ENCODE peak calls at places on chromosomes 5 and 9, in five cellular contexts. One of them, this sample, is unnamed.
A peak's percentile ranks its signal among the peaks of the same experiment; 100 is the strongest.

GRCh38 chr9:121765021-121765950 is 113.9 kb downstream of the DAB2IP start:
- DNase-seq in body of pancreas: peak; percentile 74
- DNase-seq in GM12878: no peak
- DNase-seq in heart left ventricle: peak; percentile 86
- DNase-seq in Peyer's patch: no peak
- DNase-seq in this sample: no peak

GRCh38 chr5:150261231-150261630 is 28.3 kb downstream of the CAMK2A start:
- DNase-seq in heart left ventricle: no peak
- DNase-seq in Peyer's patch: no peak
- DNase-seq in GM12878: no peak
- DNase-seq in body of pancreas: no peak
- DNase-seq in this sample: no peak

GRCh38 chr9:130985029-130985428 is 23.9 kb upstream of the LAMC3 start:
- DNase-seq in GM12878: no peak
- DNase-seq in Peyer's patch: no peak
- DNase-seq in heart left ventricle: no peak
- DNase-seq in body of pancreas: no peak
- DNase-seq in this sample: no peak

GRCh38 chr5:58940446-58940845 is 357.6 kb downstream of the RAB3C start:
- DNase-seq in GM12878: no peak
- DNase-seq in heart left ventricle: no peak
- DNase-seq in Peyer's patch: no peak
- DNase-seq in body of pancreas: peak; percentile 23
- DNase-seq in this sample: no peak

GRCh38 chr9:137318565-137318964 is 16.5 kb upstream of the NRARP start:
- DNase-seq in body of pancreas: no peak
- DNase-seq in heart left ventricle: no peak
- DNase-seq in Peyer's patch: peak; percentile 38
- DNase-seq in GM12878: no peak
- DNase-seq in this sample: peak; percentile 70

GRCh38 chr5:119721775-119722174 is 92.4 kb downstream of the FAM170A start:
- DNase-seq in heart left ventricle: no peak
- DNase-seq in GM12878: no peak
- DNase-seq in Peyer's patch: no peak
- DNase-seq in body of pancreas: no peak
- DNase-seq in this sample: no peak

GRCh38 chr5:170467000-170467707 is 36.7 kb upstream of the KCNIP1 start:
- DNase-seq in Peyer's patch: no peak
- DNase-seq in heart left ventricle: peak; percentile 38
- DNase-seq in body of pancreas: no peak
- DNase-seq in GM12878: no peak
- DNase-seq in this sample: peak; percentile 83

GRCh38 chr5:81626524-81626923 is 124.4 kb downstream of the SSBP2 start:
- DNase-seq in body of pancreas: no peak
- DNase-seq in heart left ventricle: no peak
- DNase-seq in GM12878: no peak
- DNase-seq in Peyer's patch: no peak
- DNase-seq in this sample: no peak

GRCh38 chr5:170477906-170478305 is 25.9 kb upstream of the KCNIP1 start:
- DNase-seq in heart left ventricle: no peak
- DNase-seq in GM12878: no peak
- DNase-seq in body of pancreas: no peak
- DNase-seq in Peyer's patch: no peak
- DNase-seq in this sample: no peak

GRCh38 chr5:54713923-54714581 is 196.5 kb downstream of the SNX18 start:
- DNase-seq in Peyer's patch: no peak
- DNase-seq in body of pancreas: no peak
- DNase-seq in heart left ventricle: no peak
- DNase-seq in GM12878: no peak
- DNase-seq in this sample: no peak

GRCh38 chr9:137843355-137843754 is 34.2 kb upstream of the CACNA1B start:
- DNase-seq in body of pancreas: no peak
- DNase-seq in heart left ventricle: no peak
- DNase-seq in Peyer's patch: no peak
- DNase-seq in GM12878: no peak
- DNase-seq in this sample: no peak

GRCh38 chr5:1931590-1932138 is 48.9 kb upstream of the IRX4 start:
- DNase-seq in Peyer's patch: no peak
- DNase-seq in GM12878: no peak
- DNase-seq in heart left ventricle: peak; percentile 45
- DNase-seq in body of pancreas: peak; percentile 77
- DNase-seq in this sample: no peak

GRCh38 chr9:135906291-135907005 is 898 bp downstream of the CAMSAP1 start:
- DNase-seq in GM12878: no peak
- DNase-seq in Peyer's patch: no peak
- DNase-seq in body of pancreas: peak; percentile 30
- DNase-seq in heart left ventricle: no peak
- DNase-seq in this sample: no peak

GRCh38 chr9:94656190-94656589 is 16.9 kb upstream of the FBP1 start:
- DNase-seq in GM12878: peak; percentile 79
- DNase-seq in Peyer's patch: peak; percentile 82
- DNase-seq in body of pancreas: no peak
- DNase-seq in heart left ventricle: no peak
- DNase-seq in this sample: no peak

GRCh38 chr9:13163287-13163686 is 116.2 kb downstream of the MPDZ start:
- DNase-seq in GM12878: no peak
- DNase-seq in body of pancreas: no peak
- DNase-seq in heart left ventricle: no peak
- DNase-seq in Peyer's patch: no peak
- DNase-seq in this sample: no peak

GRCh38 chr9:96408409-96409280 is 9.5 kb downstream of the ZNF367 start:
- DNase-seq in body of pancreas: no peak
- DNase-seq in GM12878: no peak
- DNase-seq in heart left ventricle: no peak
- DNase-seq in Peyer's patch: no peak
- DNase-seq in this sample: no peak
- TF ChIP-seq POLR2A in body of pancreas: no peak
- TF ChIP-seq POLR2A in GM12878: no peak
- TF ChIP-seq POLR2A in heart left ventricle: no peak
- TF ChIP-seq POLR2A in Peyer's patch: no peak
- TF ChIP-seq POLR2A in this sample: no peak

GRCh38 chr5:112979723-112980122 is 3.1 kb downstream of the DCP2 start:
- DNase-seq in body of pancreas: no peak
- DNase-seq in GM12878: no peak
- DNase-seq in Peyer's patch: no peak
- DNase-seq in heart left ventricle: no peak
- DNase-seq in this sample: no peak
- H3K4me3 ChIP-seq in body of pancreas: no peak overlapping the region
- H3K4me3 ChIP-seq in GM12878: peak overlapping the region; percentile 65
- H3K4me3 ChIP-seq in Peyer's patch: no peak overlapping the region
- H3K4me3 ChIP-seq in heart left ventricle: peak overlapping the region; percentile 23
- H3K4me3 ChIP-seq in this sample: no peak overlapping the region

GRCh38 chr5:6780802-6781391 is 67.7 kb downstream of the TENT4A start:
- DNase-seq in GM12878: no peak
- DNase-seq in heart left ventricle: no peak
- DNase-seq in Peyer's patch: peak; percentile 54
- DNase-seq in body of pancreas: no peak
- DNase-seq in this sample: no peak
- TF ChIP-seq CTCF in GM12878: peak; percentile 66
- TF ChIP-seq CTCF in heart left ventricle: no peak
- TF ChIP-seq CTCF in Peyer's patch: no peak
- TF ChIP-seq CTCF in body of pancreas: peak; percentile 35
- TF ChIP-seq CTCF in this sample: no peak

DNA sequence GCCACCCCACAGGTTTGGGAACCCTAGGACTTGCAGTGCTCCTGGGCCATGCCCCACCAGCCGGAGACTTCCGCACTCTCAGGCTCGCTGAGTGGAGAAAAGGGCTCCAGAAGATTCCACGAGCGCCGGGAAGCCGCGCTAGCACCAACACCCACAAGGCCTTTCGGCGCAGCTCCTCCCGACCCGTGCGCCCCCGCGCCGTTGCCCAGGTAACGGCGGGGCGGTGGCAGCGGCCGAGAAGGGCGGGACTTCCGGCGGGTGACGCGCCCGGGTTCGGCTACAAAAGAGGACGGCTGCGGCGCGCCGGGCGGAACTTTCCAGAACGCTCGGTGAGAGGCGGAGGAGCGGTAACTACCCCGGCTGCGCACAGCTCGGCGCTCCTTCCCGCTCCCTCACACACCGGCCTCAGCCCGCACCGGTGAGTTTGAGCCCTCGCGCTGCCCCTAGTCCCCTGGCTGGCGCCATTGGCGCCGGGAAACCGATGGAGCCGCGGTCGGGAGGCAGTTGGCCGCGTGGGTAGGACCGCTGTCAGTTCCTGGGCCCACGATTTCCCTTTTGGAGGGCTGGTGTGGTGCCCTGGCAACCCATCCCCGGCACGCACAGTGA is at the start of gene DNAJA1:
- DNase-seq in heart left ventricle: peak; percentile 96
- DNase-seq in Peyer's patch: peak; percentile 97
- DNase-seq in body of pancreas: peak; percentile 94
- DNase-seq in GM12878: peak; percentile 57
- DNase-seq in this sample: peak; percentile 99
- TF ChIP-seq POLR2A in heart left ventricle: peak; percentile 99
- TF ChIP-seq POLR2A in Peyer's patch: peak; percentile 97
- TF ChIP-seq POLR2A in body of pancreas: peak; percentile 99
- TF ChIP-seq POLR2A in GM12878: peak; percentile 99
- TF ChIP-seq POLR2A in this sample: peak; percentile 90

GRCh38 chr5:97547414-97547813 is 364.4 kb upstream of the RIOK2 start:
- DNase-seq in heart left ventricle: no peak
- DNase-seq in Peyer's patch: no peak
- DNase-seq in GM12878: no peak
- DNase-seq in body of pancreas: no peak
- DNase-seq in this sample: no peak
- H3K4me3 ChIP-seq in heart left ventricle: no peak overlapping the region
- H3K4me3 ChIP-seq in Peyer's patch: no peak overlapping the region
- H3K4me3 ChIP-seq in GM12878: no peak overlapping the region
- H3K4me3 ChIP-seq in body of pancreas: no peak overlapping the region
- H3K4me3 ChIP-seq in this sample: no peak overlapping the region

GRCh38 chr9:133843751-133844373 is 105.7 kb upstream of the SARDH start:
- DNase-seq in Peyer's patch: no peak
- DNase-seq in body of pancreas: no peak
- DNase-seq in GM12878: no peak
- DNase-seq in heart left ventricle: no peak
- DNase-seq in this sample: no peak

GRCh38 chr9:133841167-133841812 is 103.1 kb upstream of the SARDH start:
- DNase-seq in body of pancreas: no peak
- DNase-seq in GM12878: no peak
- DNase-seq in Peyer's patch: no peak
- DNase-seq in heart left ventricle: no peak
- DNase-seq in this sample: no peak

GRCh38 chr9:133843250-133843649 is 105.1 kb upstream of the SARDH start:
- DNase-seq in heart left ventricle: no peak
- DNase-seq in Peyer's patch: no peak
- DNase-seq in body of pancreas: no peak
- DNase-seq in GM12878: no peak
- DNase-seq in this sample: no peak

GRCh38 chr9:133842721-133843227 is 104.6 kb upstream of the SARDH start:
- DNase-seq in Peyer's patch: peak; percentile 58
- DNase-seq in heart left ventricle: no peak
- DNase-seq in GM12878: no peak
- DNase-seq in body of pancreas: no peak
- DNase-seq in this sample: no peak

DNA sequence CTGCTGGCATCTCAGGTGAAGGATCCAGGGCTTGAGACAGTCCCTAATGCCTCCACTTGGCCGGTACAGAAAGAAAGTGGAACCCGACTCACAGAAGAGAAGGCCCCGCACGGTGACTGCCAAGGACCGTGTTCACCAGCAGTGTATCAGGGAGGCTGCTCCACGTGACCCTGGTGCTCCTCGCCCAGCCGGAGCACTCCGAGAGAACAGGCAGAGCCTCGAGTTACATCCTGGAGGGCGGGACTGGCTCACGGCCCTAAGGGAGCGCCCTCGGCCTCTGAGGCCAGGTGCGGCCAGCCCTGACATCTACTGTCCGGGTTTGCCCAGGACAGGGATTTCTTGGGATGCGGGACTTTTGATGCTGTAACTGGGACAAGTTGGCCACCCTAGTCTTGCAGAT is 104.0 kb upstream of the SARDH start:
- DNase-seq in body of pancreas: no peak
- DNase-seq in heart left ventricle: no peak
- DNase-seq in GM12878: no peak
- DNase-seq in Peyer's patch: peak; percentile 84
- DNase-seq in this sample: no peak
- TF ChIP-seq CTCF in body of pancreas: no peak
- TF ChIP-seq CTCF in heart left ventricle: no peak
- TF ChIP-seq CTCF in GM12878: no peak
- TF ChIP-seq CTCF in Peyer's patch: no peak
- TF ChIP-seq CTCF in this sample: no peak

GRCh38 chr5:4199036-4199435 is 603.4 kb downstream of the IRX1 start:
- DNase-seq in Peyer's patch: no peak
- DNase-seq in body of pancreas: no peak
- DNase-seq in heart left ventricle: no peak
- DNase-seq in GM12878: no peak
- DNase-seq in this sample: no peak
- TF ChIP-seq POLR2A in Peyer's patch: no peak
- TF ChIP-seq POLR2A in body of pancreas: no peak
- TF ChIP-seq POLR2A in heart left ventricle: no peak
- TF ChIP-seq POLR2A in GM12878: no peak
- TF ChIP-seq POLR2A in this sample: no peak

GRCh38 chr5:10690460-10690859 is 70.6 kb downstream of the DAP start:
- DNase-seq in heart left ventricle: no peak
- DNase-seq in body of pancreas: no peak
- DNase-seq in Peyer's patch: no peak
- DNase-seq in GM12878: no peak
- DNase-seq in this sample: no peak

GRCh38 chr5:10695759-10696543 is 65.1 kb downstream of the DAP start:
- DNase-seq in GM12878: no peak
- DNase-seq in Peyer's patch: no peak
- DNase-seq in body of pancreas: no peak
- DNase-seq in heart left ventricle: no peak
- DNase-seq in this sample: no peak

GRCh38 chr5:10699281-10699874 is 61.7 kb downstream of the DAP start:
- DNase-seq in body of pancreas: no peak
- DNase-seq in heart left ventricle: no peak
- DNase-seq in Peyer's patch: no peak
- DNase-seq in GM12878: no peak
- DNase-seq in this sample: no peak

GRCh38 chr5:10691826-10692785 is 68.9 kb downstream of the DAP start:
- DNase-seq in GM12878: no peak
- DNase-seq in body of pancreas: no peak
- DNase-seq in heart left ventricle: no peak
- DNase-seq in Peyer's patch: no peak
- DNase-seq in this sample: no peak

DNA sequence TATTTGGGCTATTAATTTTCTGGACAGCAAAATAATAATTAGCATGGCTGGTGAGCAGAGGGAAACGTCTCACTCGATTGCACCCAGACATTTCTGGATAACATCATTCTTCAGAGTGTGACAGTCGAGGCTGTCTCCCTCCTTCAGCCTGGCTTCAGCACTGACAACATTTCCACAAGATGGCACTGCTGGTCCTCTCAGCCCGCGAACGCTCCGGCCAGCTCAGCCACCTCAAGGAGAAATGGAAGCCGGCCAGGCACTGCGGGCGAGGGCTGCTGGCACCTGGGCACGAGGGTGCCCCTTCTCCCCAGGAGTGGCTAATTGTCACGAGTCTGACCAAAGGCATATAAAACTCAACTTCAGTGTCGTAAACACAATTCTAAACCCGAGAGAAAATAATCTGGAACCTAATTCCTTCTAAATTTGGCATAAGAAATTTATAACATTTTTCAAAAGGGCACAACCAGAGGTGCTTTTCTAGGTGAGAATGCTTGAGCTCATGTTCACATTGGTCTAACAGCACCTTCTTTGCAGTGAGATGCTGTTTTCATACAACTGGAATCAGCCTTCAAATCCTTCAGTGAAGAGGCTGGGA is 65.9 kb downstream of the DAP start:
- DNase-seq in heart left ventricle: peak; percentile 76
- DNase-seq in body of pancreas: peak; percentile 83
- DNase-seq in GM12878: no peak
- DNase-seq in Peyer's patch: peak; percentile 85
- DNase-seq in this sample: no peak
- H3K4me3 ChIP-seq in heart left ventricle: no peak overlapping the region
- H3K4me3 ChIP-seq in body of pancreas: no peak overlapping the region
- H3K4me3 ChIP-seq in GM12878: no peak overlapping the region
- H3K4me3 ChIP-seq in Peyer's patch: no peak overlapping the region
- H3K4me3 ChIP-seq in this sample: no peak overlapping the region